ENCODE peak calls at places on chromosomes 13 and 19, in six cellular contexts. M, G, H, N, Z and V are unnamed samples.

GRCh38 chr13:73879346-73880020 is 254.7 kb downstream of the KLF12 start:
- DNase-seq in N (no peak), Z (no peak), M (no peak), H (no peak), G (no peak), V (no peak)

GRCh38 chr19:45448887-45449299 is 18.9 kb upstream of the FOSB start:
- DNase-seq in Z (no peak), N (no peak), G (no peak), M (no peak), H (no peak), V (no peak)

GRCh38 chr19:38532939-38533338 is 84.8 kb downstream of the MAP4K1 start:
- DNase-seq in G (no peak), N (no peak), H (no peak), Z (no peak), M (no peak), V (no peak)

GRCh38 chr13:21242236-21242635 is 65.8 kb downstream of the MRPL57 start:
- DNase-seq in H (no peak), Z (no peak), G (no peak), N (no peak), M (no peak), V (no peak)

GRCh38 chr13:29754486-29754806 is 96.0 kb downstream of the UBL3 start:
- DNase-seq in G (peak), Z (no peak), H (no peak), N (no peak), M (no peak), V (peak)

GRCh38 chr13:110187501-110188161 is 119.3 kb downstream of the COL4A1 start:
- DNase-seq in Z (peak), N (no peak), H (peak), G (peak), M (no peak), V (peak)

GRCh38 chr13:50162001-50162400 is 146.8 kb downstream of the KCNRG start:
- DNase-seq in N (no peak), G (no peak), M (no peak), H (no peak), Z (no peak), V (no peak)

GRCh38 chr13:99800004-99800403 is 171.6 kb downstream of the ZIC5 start:
- DNase-seq in G (no peak), M (no peak), N (no peak), Z (no peak), H (no peak), V (no peak)

GRCh38 chr13:96700657-96701056 is 293.6 kb downstream of the OXGR1 start:
- DNase-seq in M (no peak), G (no peak), H (no peak), N (no peak), Z (no peak), V (no peak)

GRCh38 chr19:51552996-51553725 is 17.9 kb upstream of the ZNF175 start:
- DNase-seq in H (peak), G (peak), Z (no peak), N (peak), M (no peak), V (peak)

GRCh38 chr19:32324631-32325215 is 20.7 kb upstream of the ZNF507 start:
- DNase-seq in G (no peak), N (no peak), H (no peak), M (no peak), Z (no peak), V (no peak)

GRCh38 chr19:40369797-40370196 is 20.2 kb downstream of the HIPK4 start:
- DNase-seq in G (no peak), N (no peak), M (no peak), H (no peak), Z (no peak), V (no peak)

GRCh38 chr13:94112731-94113130 is 366.8 kb downstream of the DCT start:
- DNase-seq in N (no peak), G (no peak), Z (no peak), H (no peak), M (no peak), V (no peak)

GRCh38 chr13:64928704-64929499 is 2301.2 kb downstream of the PCDH9 start:
- DNase-seq in N (peak), Z (peak), G (peak), H (no peak), M (no peak), V (peak)

GRCh38 chr19:19595171-19595701 is 23.3 kb downstream of the PBX4 start:
- DNase-seq in M (no peak), H (no peak), Z (no peak), G (no peak), N (peak), V (peak)

GRCh38 chr13:53165201-53165600 is 136.6 kb downstream of the OLFM4 start:
- DNase-seq in N (no peak), H (no peak), G (no peak), Z (no peak), M (no peak), V (no peak)

GRCh38 chr19:50686310-50687032 is 33.1 kb downstream of the SHANK1 start:
- DNase-seq in N (no peak), M (no peak), H (no peak), G (no peak), Z (no peak), V (no peak)

GRCh38 chr13:50419896-50420295 is 404.7 kb downstream of the KCNRG start:
- DNase-seq in Z (no peak), H (no peak), N (no peak), G (no peak), M (no peak), V (no peak)

GRCh38 chr13:40406405-40407138 is 259.9 kb downstream of the FOXO1 start:
- DNase-seq in N (no peak), M (no peak), Z (peak), H (no peak), G (peak), V (peak)

GRCh38 chr19:35107541-35107939 is 8.1 kb upstream of the FXYD3 start:
- DNase-seq in Z (no peak), N (no peak), G (no peak), M (no peak), H (peak), V (peak)

GRCh38 chr13:65592757-65593156 is 1637.4 kb downstream of the PCDH9 start:
- DNase-seq in G (no peak), H (no peak), Z (no peak), N (no peak), M (no peak), V (no peak)

GRCh38 chr19:12866416-12867119 is 14.7 kb downstream of the DNASE2 start:
- DNase-seq in M (no peak), G (no peak), Z (no peak), N (no peak), H (no peak), V (no peak)

GRCh38 chr19:45050036-45050435 is 11.2 kb downstream of the CLASRP start:
- DNase-seq in M (no peak), G (no peak), N (no peak), H (no peak), Z (no peak), V (no peak)

GRCh38 chr13:67754016-67754415 is 523.9 kb upstream of the PCDH9 start:
- DNase-seq in H (no peak), G (no peak), N (no peak), Z (no peak), M (no peak), V (no peak)
- H3K4me3 ChIP-seq in H (no peak), G (no peak), N (no peak), Z (no peak), M (no peak), V (no peak)

GRCh38 chr19:4536798-4537197 is 1.8 kb upstream of the PLIN5 start:
- DNase-seq in N (no peak), G (no peak), M (no peak), Z (no peak), H (peak), V (no peak)
- TF ChIP-seq CTCF in N (no peak), G (no peak), M (no peak), Z (no peak), H (no peak), V (no peak)

DNA sequence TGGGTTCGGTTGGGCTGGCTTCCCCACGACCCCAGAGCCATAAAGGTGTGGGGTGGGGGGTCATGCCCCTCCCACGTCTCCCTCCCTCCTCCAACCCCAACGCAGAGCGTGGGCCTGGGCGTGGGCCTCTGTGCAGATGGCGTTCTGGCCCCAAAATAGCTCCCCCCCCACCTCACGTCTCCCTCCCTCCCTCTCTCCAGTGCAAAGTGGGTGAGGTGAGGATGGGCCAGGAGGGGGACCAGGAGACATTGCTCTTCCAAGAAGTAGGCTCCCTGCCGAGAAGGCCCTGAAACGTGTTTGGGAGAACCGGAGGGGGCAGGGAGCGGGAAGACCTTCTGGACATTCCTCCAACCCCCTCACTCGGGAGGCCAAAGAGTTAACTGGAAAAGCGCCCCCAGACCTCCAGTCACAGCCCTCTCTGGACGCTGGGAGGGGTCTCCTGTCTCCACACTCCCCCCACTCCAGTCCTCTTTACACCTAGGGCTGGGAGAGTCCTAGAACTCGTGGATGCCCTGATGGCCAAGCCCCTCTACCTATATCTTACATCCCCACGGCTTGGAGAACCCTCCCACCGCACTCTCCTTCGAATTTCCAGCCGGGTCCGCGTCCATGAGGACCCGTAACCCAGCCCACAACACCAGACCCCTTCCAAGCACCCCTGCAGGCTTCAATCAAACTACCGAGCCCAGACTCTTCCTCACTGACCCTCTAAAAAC is 855 bp downstream of the UNC13A start:
- DNase-seq in H (no peak), N (no peak), Z (no peak), G (no peak), M (no peak), V (no peak)
- H3K4me3 ChIP-seq in H (no peak), N (no peak), Z (no peak), G (no peak), M (peak), V (peak)

DNA sequence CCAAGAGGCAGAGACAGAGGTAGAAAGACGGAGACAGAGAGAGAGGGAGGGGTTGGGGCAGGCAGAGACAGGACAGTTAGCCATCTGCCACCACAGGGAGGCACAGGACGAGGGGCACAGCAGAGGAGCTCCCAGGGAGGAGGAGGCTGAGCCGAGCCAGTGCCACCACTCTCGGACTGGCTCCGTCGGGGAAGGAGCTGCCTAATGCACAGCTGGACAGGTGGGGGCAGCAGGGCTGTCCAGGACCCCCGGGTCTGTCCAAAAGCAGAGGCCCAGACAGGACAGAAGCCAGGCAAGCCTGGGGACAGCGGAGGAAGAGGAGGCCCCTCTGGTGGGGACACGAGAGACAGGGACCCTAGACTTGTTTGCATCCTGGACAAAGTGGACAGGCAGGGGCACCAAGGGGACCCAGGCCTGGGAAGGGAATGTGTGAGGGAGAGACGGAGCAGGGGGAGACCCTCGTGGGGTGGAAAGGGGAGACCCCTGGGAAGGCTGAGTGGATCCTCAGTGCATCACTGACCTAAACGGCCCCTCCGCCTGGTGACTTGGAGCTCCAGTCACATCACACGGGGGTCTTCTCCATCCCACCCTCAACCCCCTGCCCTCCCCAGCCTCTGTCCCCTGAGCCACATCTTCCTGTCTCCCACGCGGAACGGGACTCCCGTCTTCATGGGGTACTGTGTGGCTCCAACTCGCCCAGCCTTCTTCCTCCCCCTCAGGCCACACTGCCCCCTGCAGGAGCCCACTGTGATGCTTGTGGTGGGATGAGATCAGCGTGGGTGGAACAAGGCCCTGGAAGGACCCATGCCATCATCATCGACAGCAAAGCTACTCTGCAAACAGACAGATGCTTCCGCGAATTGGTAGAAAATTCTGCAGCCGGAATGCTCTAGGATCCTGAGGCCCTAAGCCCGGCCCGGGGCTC is 889 bp downstream of the F10 start:
- DNase-seq in M (no peak), G (no peak), H (peak), N (no peak), Z (no peak), V (no peak)
- TF ChIP-seq CTCF in M (peak), G (peak), H (no peak), N (no peak), Z (peak), V (peak)